ENCODE peak calls at places on chromosomes 3 and 15, in six cellular contexts. K is adrenal gland, N is A549, B is breast epithelium, J is spleen, L is esophagus squamous epithelium. Y is an unnamed sample.

GRCh38 chr3:122893754-122894668 is 99.1 kb downstream of the SLC49A4 start:
- DNase-seq in K (no peak), N (no peak), B (peak), J (no peak), L (no peak), Y (no peak)

GRCh38 chr3:72628065-72628464 is 220.2 kb downstream of the SHQ1 start:
- DNase-seq in K (no peak), N (no peak), B (peak), J (no peak), L (no peak), Y (peak)

GRCh38 chr15:89740137-89740536 is 10.9 kb downstream of the MESP1 start:
- DNase-seq in K (peak), N (peak), B (peak), J (no peak), L (no peak), Y (peak)

GRCh38 chr15:25717861-25718504 is 145.1 kb downstream of the ATP10A start:
- DNase-seq in K (no peak), N (no peak), B (no peak), J (peak), L (no peak), Y (peak)

GRCh38 chr3:20772869-20773268 is 586.9 kb upstream of the SGO1 start:
- DNase-seq in K (no peak), N (no peak), B (no peak), J (no peak), L (no peak), Y (no peak)

GRCh38 chr3:14141144-14141543 is 16.3 kb downstream of the TMEM43 start:
- DNase-seq in K (no peak), N (no peak), B (no peak), J (no peak), L (no peak), Y (no peak)

GRCh38 chr15:43776718-43777292 is at the start of gene ELL3:
- DNase-seq in K (peak), N (peak), B (no peak), J (peak), L (no peak), Y (peak)

GRCh38 chr3:52053307-52054304 is 2.8 kb downstream of the DUSP7 start:
- DNase-seq in K (no peak), N (no peak), B (peak), J (peak), L (no peak), Y (peak)

GRCh38 chr3:72203105-72203504 is 418.2 kb upstream of the PROK2 start:
- DNase-seq in K (no peak), N (no peak), B (no peak), J (no peak), L (no peak), Y (no peak)

GRCh38 chr15:77846360-77846759 is 213.6 kb upstream of the LINGO1 start:
- DNase-seq in K (no peak), N (no peak), B (no peak), J (no peak), L (no peak), Y (no peak)

GRCh38 chr3:97910931-97911351 is 61.3 kb downstream of the RIOX2 start:
- DNase-seq in K (no peak), N (no peak), B (no peak), J (no peak), L (no peak), Y (no peak)

GRCh38 chr3:57918123-57918837 is 89.9 kb upstream of the FLNB start:
- DNase-seq in K (no peak), N (no peak), B (no peak), J (no peak), L (no peak), Y (no peak)

GRCh38 chr15:79474252-79474651 is 42.1 kb downstream of the MINAR1 start:
- DNase-seq in K (no peak), N (no peak), B (no peak), J (no peak), L (no peak), Y (no peak)

GRCh38 chr3:155646128-155646527 is 98.7 kb downstream of the PLCH1 start:
- DNase-seq in K (no peak), N (no peak), B (no peak), J (no peak), L (no peak), Y (no peak)

GRCh38 chr3:42071720-42072582 is 19.2 kb upstream of the TRAK1 start:
- DNase-seq in K (peak), N (peak), B (peak), J (peak), L (no peak), Y (no peak)

GRCh38 chr15:81312790-81313543 is 11.0 kb downstream of the STARD5 start:
- DNase-seq in K (peak), N (peak), B (peak), J (peak), L (no peak), Y (peak)

GRCh38 chr3:52827866-52828376 is 2.6 kb downstream of the ITIH4 start:
- DNase-seq in K (no peak), N (peak), B (no peak), J (no peak), L (no peak), Y (no peak)

GRCh38 chr3:44058022-44058867 is 183.4 kb upstream of the TOPAZ1 start:
- DNase-seq in K (no peak), N (no peak), B (no peak), J (peak), L (no peak), Y (no peak)
- H3K4me3 ChIP-seq in K (no peak), N (no peak), B (no peak), J (no peak), L (no peak), Y (no peak)

DNA sequence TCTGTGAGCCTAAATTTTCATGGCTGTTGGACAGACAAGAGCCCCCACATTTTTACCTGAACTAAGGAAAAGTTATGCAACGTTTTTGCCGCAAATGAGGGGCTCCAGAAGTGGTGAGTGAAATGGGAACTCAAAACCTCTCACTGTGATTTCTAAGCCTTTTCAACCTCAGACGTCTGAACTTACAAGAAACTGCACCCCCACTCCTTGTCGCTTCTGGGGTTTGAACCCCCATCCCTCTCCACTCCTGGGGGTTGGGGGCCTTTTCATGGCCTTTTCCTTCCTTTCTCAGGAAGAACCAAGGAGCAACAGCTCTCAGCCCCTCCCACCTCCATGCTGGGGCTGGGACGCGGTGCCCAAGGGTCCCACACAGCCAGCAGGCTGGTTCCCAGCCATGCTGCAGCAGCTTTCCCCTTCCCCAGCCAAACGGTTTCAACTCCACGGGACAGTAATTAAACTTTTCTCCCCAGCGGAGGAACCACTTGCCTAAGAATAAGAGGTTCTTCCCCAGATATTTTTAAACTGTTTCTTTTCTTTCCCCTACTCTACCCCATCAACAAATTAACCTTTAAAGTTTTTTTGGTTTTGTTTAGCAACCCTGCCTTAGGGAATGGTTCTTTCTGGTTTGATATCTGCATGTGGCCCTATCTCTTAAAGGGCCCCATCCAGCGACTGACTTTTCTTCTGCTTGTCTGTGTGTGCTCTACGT is 387.6 kb upstream of the CBLB start:
- DNase-seq in K (no peak), N (no peak), B (no peak), J (peak), L (no peak), Y (no peak)
- TF ChIP-seq POLR2A in K (no peak), N (no peak), B (no peak), J (no peak), L (no peak), Y (no peak)

GRCh38 chr15:31096563-31096962 is 5.0 kb downstream of the TRPM1 start:
- DNase-seq in K (no peak), N (no peak), B (no peak), J (no peak), L (no peak), Y (peak)
- TF ChIP-seq CTCF in K (no peak), N (no peak), B (no peak), J (no peak), L (no peak), Y (no peak)

GRCh38 chr3:192408007-192408655 is 319.2 kb downstream of the FGF12 start:
- DNase-seq in K (peak), N (no peak), B (no peak), J (peak), L (no peak), Y (peak)
- H3K4me3 ChIP-seq in K (peak), N (peak), B (peak), J (peak), L (peak), Y (no peak)

DNA sequence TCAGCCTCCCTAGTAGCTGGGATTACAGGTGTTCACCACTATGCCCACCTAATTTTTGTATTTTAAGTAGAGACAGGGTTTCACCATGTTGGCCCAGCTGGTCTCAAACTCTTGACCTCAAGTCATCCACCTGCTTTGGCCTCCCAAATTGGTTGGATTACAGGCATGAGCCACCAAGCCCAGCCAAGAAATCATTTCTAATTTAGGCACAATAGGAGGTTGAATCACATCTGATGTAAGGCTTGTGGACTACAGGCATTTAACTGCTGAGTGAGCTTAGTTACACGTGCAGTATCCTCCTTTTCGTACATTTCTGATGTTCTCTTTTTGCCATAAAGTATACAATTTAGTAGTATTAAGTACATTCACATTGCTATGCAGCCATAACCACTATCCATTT is 31.1 kb upstream of the SETD2 start:
- DNase-seq in K (no peak), N (no peak), B (no peak), J (no peak), L (no peak), Y (no peak)
- TF ChIP-seq POLR2A in K (no peak), N (no peak), B (no peak), J (no peak), L (no peak), Y (no peak)

DNA sequence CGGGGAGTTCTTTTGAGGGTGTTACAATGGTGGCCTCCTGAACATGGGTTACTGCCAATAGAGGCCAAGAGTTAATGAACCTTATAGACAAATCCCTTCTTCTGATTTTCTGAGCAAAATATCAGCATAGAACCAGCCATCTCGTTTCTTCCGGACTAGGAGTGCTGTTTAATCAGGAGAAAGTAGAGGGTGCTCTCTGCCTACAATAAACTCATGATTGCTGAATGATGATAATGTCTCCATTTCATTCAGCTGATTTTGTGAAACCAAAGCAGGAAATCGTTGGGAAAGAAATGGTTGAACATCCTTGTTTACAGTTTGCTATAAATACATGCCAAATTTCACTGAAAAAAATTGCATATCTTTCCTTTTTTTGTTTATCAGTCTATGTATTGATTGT is 142.8 kb upstream of the PLSCR5 start:
- DNase-seq in K (no peak), N (no peak), B (no peak), J (no peak), L (no peak), Y (no peak)
- TF ChIP-seq CTCF in K (no peak), N (no peak), B (no peak), J (no peak), L (no peak), Y (no peak)

GRCh38 chr3:43997788-43998373 is 243.8 kb upstream of the TOPAZ1 start:
- DNase-seq in K (no peak), N (no peak), B (no peak), J (no peak), L (no peak), Y (no peak)
- H3K4me3 ChIP-seq in K (no peak), N (peak), B (no peak), J (peak), L (peak), Y (no peak)

GRCh38 chr3:111359261-111360030 is 182.6 kb upstream of the CD96 start:
- DNase-seq in K (no peak), N (no peak), B (no peak), J (no peak), L (no peak), Y (no peak)

GRCh38 chr3:111368061-111368460 is 173.9 kb upstream of the CD96 start:
- DNase-seq in K (no peak), N (no peak), B (no peak), J (no peak), L (no peak), Y (no peak)

GRCh38 chr3:111362286-111363009 is 179.5 kb upstream of the CD96 start:
- DNase-seq in K (no peak), N (no peak), B (no peak), J (no peak), L (no peak), Y (no peak)
- TF ChIP-seq POLR2A in K (no peak), N (no peak), B (no peak), J (no peak), L (no peak), Y (no peak)

GRCh38 chr3:49639551-49639950 is 34.6 kb upstream of the APEH start:
- DNase-seq in K (no peak), N (no peak), B (no peak), J (no peak), L (no peak), Y (no peak)
- TF ChIP-seq CTCF in K (no peak), N (no peak), B (no peak), J (no peak), L (no peak), Y (no peak)

DNA sequence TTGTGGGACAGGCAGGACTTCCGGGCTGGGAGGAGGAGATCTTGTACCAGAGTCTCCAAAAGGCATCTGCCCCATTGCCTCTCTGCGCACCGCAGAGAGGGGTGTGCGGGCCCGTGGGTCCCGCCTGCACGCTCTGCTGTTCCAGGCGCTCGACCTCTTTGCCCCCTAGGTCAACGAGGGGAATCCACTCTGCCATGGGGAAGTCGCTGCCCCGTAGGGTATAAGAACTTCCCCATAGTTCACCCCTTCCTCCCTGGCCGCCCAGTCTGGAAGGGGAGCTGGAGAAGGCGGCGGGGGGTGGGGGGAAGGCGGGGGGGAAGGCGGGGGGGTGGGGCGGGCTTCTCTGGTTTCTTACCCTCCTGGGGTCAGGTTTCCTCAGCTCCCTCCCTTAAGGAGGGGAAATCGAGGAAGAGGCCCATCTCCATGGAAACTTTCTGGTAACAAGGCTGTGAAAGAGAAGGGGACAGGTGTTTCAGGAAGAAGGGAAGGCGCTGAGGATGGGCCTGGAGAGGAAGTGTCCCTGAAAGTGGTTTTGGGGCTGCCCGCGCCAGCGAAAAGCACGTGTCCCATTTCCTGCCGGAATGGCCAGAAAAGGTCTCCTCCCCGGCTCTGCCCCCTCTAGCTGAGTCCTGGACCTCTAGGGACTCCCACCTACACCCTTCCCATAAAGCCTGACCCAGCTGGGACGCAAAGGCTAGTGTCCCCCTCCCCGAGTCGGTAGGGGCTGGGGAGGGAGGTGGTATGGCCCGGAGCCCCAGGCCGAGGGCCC is 27.5 kb downstream of the NR1I2 start:
- DNase-seq in K (no peak), N (no peak), B (no peak), J (no peak), L (no peak), Y (peak)
- H3K4me3 ChIP-seq in K (no peak), N (no peak), B (peak), J (peak), L (peak), Y (peak)

Y was measured in lower leg skin.